ENCODE peak calls at places on chromosomes 7 and 10, in eight cellular contexts. U, P, R, X, C, E, T and L are unnamed samples.

GRCh38 chr10:101829561-101830315 is 11.5 kb upstream of the OGA start:
- DNase-seq in T (peak; percentile 53), C (peak; percentile 67), X (peak; percentile 66), R (peak; percentile 62), E (no peak), U (peak; percentile 53), P (peak; percentile 77), L (no peak)

GRCh38 chr10:76583711-76584161 is 1053.9 kb downstream of the KCNMA1 start:
- DNase-seq in T (no peak), X (no peak), R (no peak), P (no peak), U (no peak), C (no peak), E (peak; percentile 82), L (no peak)

GRCh38 chr7:33757050-33757449 is 148.3 kb upstream of the BMPER start:
- DNase-seq in C (no peak), X (no peak), P (no peak), E (no peak), R (no peak), U (no peak), T (no peak), L (no peak)

GRCh38 chr10:121069061-121069850 is 218.1 kb downstream of the WDR11 start:
- DNase-seq in T (no peak), U (no peak), R (no peak), E (peak; percentile 98), X (no peak), P (no peak), C (no peak), L (no peak)

GRCh38 chr10:15309221-15309620 is 61.9 kb downstream of the FAM171A1 start:
- DNase-seq in R (no peak), T (no peak), X (no peak), U (no peak), E (no peak), C (no peak), P (no peak), L (no peak)

GRCh38 chr7:17680943-17681351 is 259.3 kb downstream of the SNX13 start:
- DNase-seq in R (peak; percentile 65), T (no peak), P (no peak), X (no peak), U (no peak), C (no peak), E (peak; percentile 61), L (no peak)

GRCh38 chr7:142629588-142630260 is 119.5 kb upstream of the PRSS1 start:
- DNase-seq in T (no peak), E (no peak), C (no peak), U (no peak), X (no peak), P (no peak), R (no peak), L (no peak)

GRCh38 chr7:34048445-34048844 is 143.1 kb downstream of the BMPER start:
- DNase-seq in R (no peak), T (no peak), C (no peak), X (no peak), P (no peak), U (no peak), E (no peak), L (no peak)

GRCh38 chr7:107879400-107880035 is 11.5 kb upstream of the DLD start:
- DNase-seq in C (no peak), T (peak; percentile 52), P (no peak), X (no peak), E (peak; percentile 55), R (peak; percentile 60), U (peak; percentile 59), L (peak; percentile 41)

GRCh38 chr7:67940400-67940799 is 943.8 kb downstream of the TYW1 start:
- DNase-seq in U (no peak), T (no peak), C (no peak), R (no peak), P (no peak), X (no peak), E (no peak), L (no peak)

GRCh38 chr10:59894114-59894513 is 12.2 kb downstream of the CCDC6 start:
- DNase-seq in T (peak; percentile 80), R (no peak), P (peak; percentile 72), C (peak; percentile 53), E (peak; percentile 85), X (no peak), U (peak; percentile 77), L (no peak)

GRCh38 chr10:31362023-31362641 is 43.1 kb downstream of the ZEB1 start:
- DNase-seq in T (no peak), U (no peak), E (no peak), X (no peak), R (no peak), C (peak; percentile 49), P (no peak), L (no peak)

GRCh38 chr10:30985552-30985951 is 46.1 kb downstream of the ZNF438 start:
- DNase-seq in C (no peak), U (no peak), E (peak; percentile 72), P (no peak), X (no peak), R (no peak), T (no peak), L (no peak)

GRCh38 chr10:120732643-120733313 is 118.4 kb upstream of the WDR11 start:
- DNase-seq in X (no peak), P (no peak), R (no peak), C (no peak), T (no peak), E (peak; percentile 25), U (no peak), L (no peak)

GRCh38 chr7:44291066-44291732 is 34.2 kb downstream of the CAMK2B start:
- DNase-seq in X (no peak), P (peak; percentile 87), U (peak; percentile 92), R (no peak), C (peak; percentile 54), E (no peak), T (peak; percentile 62), L (peak; percentile 3)

GRCh38 chr7:249979-250378 is 40.0 kb upstream of the FOXL3 start:
- DNase-seq in E (no peak), C (no peak), U (no peak), T (no peak), R (no peak), X (no peak), P (no peak), L (no peak)

GRCh38 chr10:29761916-29762315 is 127.1 kb upstream of the SVIL start:
- DNase-seq in P (no peak), T (no peak), U (no peak), X (no peak), C (no peak), R (no peak), E (no peak), L (peak; percentile 8)

GRCh38 chr10:3499120-3499519 is 285.9 kb downstream of the KLF6 start:
- DNase-seq in U (no peak), E (no peak), C (no peak), P (no peak), T (no peak), X (no peak), R (no peak), L (no peak)
- H3K4me1 ChIP-seq in U (no peaks in the 10 kb centered on the region), E (peaks cover 6% of the 10 kb centered on the region), C (peaks cover 27% of the 10 kb centered on the region), P (no peaks in the 10 kb centered on the region), T (peaks cover 4% of the 10 kb centered on the region), X (no peaks in the 10 kb centered on the region), R (no peaks in the 10 kb centered on the region), L (no peaks in the 10 kb centered on the region)

GRCh38 chr7:158313931-158314330 is 273.7 kb downstream of the PTPRN2 start:
- DNase-seq in T (no peak), R (no peak), X (no peak), C (no peak), E (no peak), P (no peak), U (no peak), L (no peak)
- H3K9me3 ChIP-seq in T (no peaks in the 10 kb centered on the region), R (no peaks in the 10 kb centered on the region), X (no peaks in the 10 kb centered on the region), C (no peaks in the 10 kb centered on the region), E (peaks cover 56% of the 10 kb centered on the region), P (no peaks in the 10 kb centered on the region), U (no peaks in the 10 kb centered on the region), L (peaks cover 3% of the 10 kb centered on the region)

DNA sequence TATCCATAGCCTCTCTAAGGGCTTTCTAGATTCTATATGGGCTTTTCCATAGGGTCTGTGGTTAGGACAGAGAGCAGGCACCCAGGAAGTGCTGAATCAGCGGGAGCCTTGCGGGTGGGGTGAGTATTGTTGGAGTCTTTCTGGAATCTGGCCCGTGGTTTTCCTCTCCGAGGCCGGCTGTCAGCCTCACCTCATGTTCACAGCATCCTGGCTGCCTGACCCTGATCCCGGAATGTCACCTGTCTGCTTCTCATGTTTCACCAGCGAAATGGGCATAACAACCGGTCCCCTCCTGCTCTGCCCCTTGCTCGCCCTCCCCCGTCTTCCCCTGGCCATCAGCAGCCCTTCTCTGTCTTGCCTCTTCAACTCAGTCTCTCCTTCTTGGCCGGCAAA is 36.5 kb downstream of the DDIT4 start:
- DNase-seq in U (no peak), C (peak; percentile 50), R (no peak), E (peak; percentile 82), T (no peak), P (no peak), X (no peak), L (no peak)
- H3K4me1 ChIP-seq in U (peaks cover 34% of the 10 kb centered on the region), C (peaks cover 62% of the 10 kb centered on the region), R (no peaks in the 10 kb centered on the region), E (peaks cover 51% of the 10 kb centered on the region), T (peaks cover 30% of the 10 kb centered on the region), P (peaks cover 29% of the 10 kb centered on the region), X (peaks cover 52% of the 10 kb centered on the region), L (peaks cover 20% of the 10 kb centered on the region)

GRCh38 chr7:157826566-157826965 is 489.8 kb downstream of the DNAJB6 start:
- DNase-seq in T (no peak), U (no peak), E (no peak), X (no peak), P (no peak), R (no peak), C (no peak), L (no peak)

GRCh38 chr7:157825325-157825724 is 488.5 kb downstream of the DNAJB6 start:
- DNase-seq in E (no peak), T (no peak), X (no peak), P (no peak), C (no peak), U (no peak), R (no peak), L (no peak)

GRCh38 chr7:157822688-157823031 is 485.9 kb downstream of the DNAJB6 start:
- DNase-seq in U (no peak), P (no peak), E (no peak), X (no peak), R (no peak), C (no peak), T (no peak), L (no peak)

GRCh38 chr7:157824011-157824818 is 487.4 kb downstream of the DNAJB6 start:
- DNase-seq in U (no peak), X (no peak), P (no peak), R (no peak), E (no peak), C (no peak), T (no peak), L (no peak)

GRCh38 chr7:157824819-157825121 is 488.0 kb downstream of the DNAJB6 start:
- DNase-seq in C (no peak), X (no peak), U (no peak), R (no peak), E (no peak), P (no peak), T (no peak), L (no peak)
- H3K9me3 ChIP-seq in C (no peaks in the 10 kb centered on the region), X (no peaks in the 10 kb centered on the region), U (no peaks in the 10 kb centered on the region), R (no peaks in the 10 kb centered on the region), E (peaks cover 48% of the 10 kb centered on the region), P (no peaks in the 10 kb centered on the region), T (no peaks in the 10 kb centered on the region), L (no peaks in the 10 kb centered on the region)